ENCODE peak calls at places on chromosomes 1 and 21, in five cellular contexts. C, O, M, T and K are unnamed samples.

GRCh38 chr1:36257375-36257767 is 33.1 kb downstream of the THRAP3 start:
- DNase-seq in C (no peak), O (peak), M (peak), T (no peak), K (peak)

GRCh38 chr1:13536612-13537011 is 22.8 kb upstream of the LRRC38 start:
- DNase-seq in C (no peak), O (no peak), M (no peak), T (no peak), K (no peak)

GRCh38 chr1:214551052-214551435 is 358 bp downstream of the PTPN14 start:
- DNase-seq in C (no peak), O (peak), M (peak), T (no peak), K (no peak)

GRCh38 chr1:174200746-174201145 is 41.4 kb downstream of the RABGAP1L start:
- DNase-seq in C (no peak), O (no peak), M (no peak), T (no peak), K (no peak)

GRCh38 chr1:50424940-50425375 is 1.7 kb upstream of the DMRTA2 start:
- DNase-seq in C (no peak), O (no peak), M (no peak), T (no peak), K (no peak)

GRCh38 chr21:34517491-34518245 is 5.7 kb upstream of the KCNE1 start:
- DNase-seq in C (no peak), O (no peak), M (no peak), T (no peak), K (no peak)

GRCh38 chr21:30116474-30116873 is 50.1 kb downstream of the CLDN17 start:
- DNase-seq in C (no peak), O (no peak), M (no peak), T (no peak), K (no peak)

GRCh38 chr21:35578831-35579470 is 481.4 kb downstream of the SETD4 start:
- DNase-seq in C (peak), O (no peak), M (no peak), T (no peak), K (no peak)

GRCh38 chr1:67431156-67431765 is 1.1 kb upstream of the SERBP1 start:
- DNase-seq in C (no peak), O (no peak), M (no peak), T (no peak), K (no peak)

GRCh38 chr21:27569831-27570230 is 602.9 kb upstream of the ADAMTS5 start:
- DNase-seq in C (no peak), O (no peak), M (no peak), T (no peak), K (no peak)

GRCh38 chr1:219812491-219813221 is 115.7 kb downstream of the SLC30A10 start:
- DNase-seq in C (peak), O (peak), M (no peak), T (no peak), K (peak)

GRCh38 chr1:30768830-30769718 is 11.5 kb upstream of the LAPTM5 start:
- DNase-seq in C (peak), O (no peak), M (no peak), T (no peak), K (peak)

GRCh38 chr1:79663916-79664315 is 657.4 kb upstream of the ADGRL4 start:
- DNase-seq in C (no peak), O (no peak), M (no peak), T (no peak), K (no peak)

GRCh38 chr1:150987928-150988327 is 5.8 kb downstream of the ANXA9 start:
- DNase-seq in C (no peak), O (no peak), M (no peak), T (no peak), K (no peak)

GRCh38 chr1:154416496-154417337 is 11.6 kb downstream of the IL6R start:
- DNase-seq in C (no peak), O (no peak), M (no peak), T (no peak), K (no peak)

GRCh38 chr1:154418898-154419619 is 13.9 kb downstream of the IL6R start:
- DNase-seq in C (no peak), O (no peak), M (no peak), T (no peak), K (no peak)

GRCh38 chr1:154419620-154420020 is 14.5 kb downstream of the IL6R start:
- DNase-seq in C (peak), O (peak), M (peak), T (peak), K (no peak)

GRCh38 chr1:154417338-154417608 is 12.1 kb downstream of the IL6R start:
- DNase-seq in C (no peak), O (no peak), M (no peak), T (no peak), K (no peak)

GRCh38 chr1:154418062-154418897 is 13.1 kb downstream of the IL6R start:
- DNase-seq in C (no peak), O (peak), M (no peak), T (no peak), K (no peak)
- TF ChIP-seq POLR2A in C (no peak), O (no peak), M (no peak), T (no peak), K (no peak)

DNA sequence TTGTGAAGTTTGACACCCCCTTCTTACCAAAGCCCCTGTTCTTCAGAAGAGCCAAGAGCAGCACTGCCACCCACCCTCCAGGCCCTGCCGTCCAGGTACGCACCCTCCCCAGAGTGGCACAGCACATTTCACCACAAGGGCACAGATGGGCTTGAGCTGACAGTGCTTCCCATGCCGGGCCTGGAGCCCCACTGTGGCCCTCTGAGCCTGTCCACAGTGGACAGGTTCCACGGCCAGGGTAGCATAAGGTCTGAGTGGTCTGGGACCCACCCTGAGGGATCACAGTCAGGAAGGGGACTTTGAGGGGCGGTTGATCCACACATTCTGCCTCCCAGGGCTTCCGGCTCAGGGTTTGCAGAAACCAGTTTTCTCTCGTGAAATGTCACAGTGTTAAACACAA is 28.6 kb upstream of the PDXK start:
- DNase-seq in C (no peak), O (no peak), M (no peak), T (no peak), K (no peak)
- TF ChIP-seq POLR2A in C (no peak), O (no peak), M (no peak), T (no peak), K (no peak)

DNA sequence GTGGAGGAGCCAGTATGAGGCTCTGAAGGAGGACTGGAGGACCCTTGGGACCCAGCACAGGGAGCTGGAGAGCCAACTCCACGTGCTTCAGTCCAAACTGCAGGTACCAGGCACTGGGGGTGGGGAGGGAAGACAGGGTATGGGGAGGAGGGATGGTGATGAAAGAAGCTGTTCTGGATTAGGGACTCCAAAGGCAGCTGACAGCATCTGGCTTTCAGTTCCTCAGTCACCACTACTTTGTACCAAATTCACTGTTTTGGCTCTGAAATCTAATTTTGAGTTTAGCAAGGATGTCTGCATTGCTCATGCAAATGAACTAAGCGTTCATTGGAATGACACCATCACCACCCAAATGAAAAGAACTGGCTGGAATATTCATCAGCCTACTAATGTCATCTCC is 8.7 kb downstream of the C1orf74 start:
- DNase-seq in C (no peak), O (no peak), M (no peak), T (no peak), K (no peak)
- TF ChIP-seq POLR2A in C (no peak), O (no peak), M (no peak), T (no peak), K (no peak)

DNA sequence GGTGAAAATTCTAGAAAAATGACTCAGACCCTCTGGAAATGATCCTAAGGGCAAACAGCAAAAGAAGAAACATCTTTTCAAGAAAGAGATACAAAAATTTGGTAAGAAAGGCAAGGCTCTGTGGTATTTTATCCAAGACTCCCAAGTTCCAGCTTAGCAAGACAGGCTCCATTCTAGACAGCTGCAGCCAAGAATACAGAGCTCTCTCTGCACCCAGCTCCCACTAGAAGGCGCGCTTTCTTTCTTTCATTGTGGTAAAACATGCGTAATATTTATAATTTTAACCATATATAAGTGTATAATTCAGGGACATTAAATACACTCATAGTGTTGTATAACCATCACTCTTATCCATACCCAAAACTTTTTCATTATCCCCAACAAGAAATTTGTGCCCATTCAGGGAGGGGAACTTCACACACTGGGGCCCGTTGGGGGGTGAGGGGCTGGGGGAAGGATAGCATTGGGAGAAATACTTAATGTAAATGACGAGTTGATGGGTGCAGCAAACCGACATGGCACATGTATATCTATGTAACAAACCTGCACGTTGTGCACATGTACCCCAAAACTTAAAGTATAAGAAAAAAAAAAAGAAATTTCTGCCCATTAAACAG is 2.2 kb upstream of the HFM1 start:
- DNase-seq in C (no peak), O (no peak), M (no peak), T (no peak), K (no peak)
- TF ChIP-seq POLR2A in C (no peak), O (no peak), M (no peak), T (no peak), K (no peak)